ENCODE peak calls at places on chromosomes 2 and 18, in eight cellular contexts. F is HCT116, D is SK-N-SH, O is neural progenitor cell, I is OCI-LY7, W is MM.1S, B is GM23338, X is PC-3. E is an unnamed sample.

GRCh38 chr18:49368876-49369440 is 91.5 kb downstream of the DYM start:
- DNase-seq in F (no peak), D (no peak), O (peak; percentile 25), I (no peak), W (no peak), B (peak; percentile 30), X (no peak), E (no peak)

GRCh38 chr2:101696272-101697123 is 1.0 kb upstream of the MAP4K4 start:
- DNase-seq in F (no peak), D (no peak), O (no peak), I (no peak), W (no peak), B (peak; percentile 61), X (peak; percentile 51), E (peak; percentile 36)

GRCh38 chr2:85999131-85999831 is 106.4 kb downstream of the POLR1A start:
- DNase-seq in F (no peak), D (no peak), O (no peak), I (peak; percentile 62), W (peak; percentile 88), B (no peak), X (no peak), E (peak; percentile 33)

GRCh38 chr2:26017464-26018183 is 16.3 kb upstream of the RAB10 start:
- DNase-seq in F (no peak), D (no peak), O (no peak), I (no peak), W (no peak), B (no peak), X (no peak), E (no peak)

GRCh38 chr2:237749961-237750360 is 48.6 kb upstream of the RBM44 start:
- DNase-seq in F (no peak), D (no peak), O (no peak), I (no peak), W (no peak), B (no peak), X (no peak), E (no peak)

GRCh38 chr2:71948781-71949536 is 198.7 kb downstream of the CYP26B1 start:
- DNase-seq in F (no peak), D (no peak), O (no peak), I (no peak), W (no peak), B (no peak), X (no peak), E (no peak)

GRCh38 chr18:22465859-22466602 is 48.3 kb upstream of the CTAGE1 start:
- DNase-seq in F (peak; percentile 73), D (no peak), O (no peak), I (no peak), W (no peak), B (no peak), X (peak; percentile 94), E (peak; percentile 83)

GRCh38 chr18:10140928-10141327 is 227.1 kb downstream of the VAPA start:
- DNase-seq in F (no peak), D (no peak), O (no peak), I (no peak), W (peak; percentile 57), B (no peak), X (peak; percentile 79), E (peak; percentile 81)

GRCh38 chr2:69915050-69915945 is at the start of gene MXD1:
- DNase-seq in F (no peak), D (peak; percentile 56), O (peak; percentile 57), I (no peak), W (no peak), B (peak; percentile 58), X (peak; percentile 16), E (peak; percentile 48)

GRCh38 chr2:381181-381580 is 93.3 kb upstream of the ALKAL2 start:
- DNase-seq in F (no peak), D (no peak), O (no peak), I (no peak), W (no peak), B (no peak), X (peak; percentile 4), E (no peak)

GRCh38 chr2:72300147-72300684 is 152.6 kb upstream of the CYP26B1 start:
- DNase-seq in F (no peak), D (no peak), O (no peak), I (no peak), W (no peak), B (peak; percentile 2), X (no peak), E (no peak)

GRCh38 chr2:111523009-111523408 is 361.0 kb downstream of the ANAPC1 start:
- DNase-seq in F (no peak), D (peak; percentile 39), O (no peak), I (no peak), W (peak; percentile 5), B (no peak), X (no peak), E (no peak)

DNA sequence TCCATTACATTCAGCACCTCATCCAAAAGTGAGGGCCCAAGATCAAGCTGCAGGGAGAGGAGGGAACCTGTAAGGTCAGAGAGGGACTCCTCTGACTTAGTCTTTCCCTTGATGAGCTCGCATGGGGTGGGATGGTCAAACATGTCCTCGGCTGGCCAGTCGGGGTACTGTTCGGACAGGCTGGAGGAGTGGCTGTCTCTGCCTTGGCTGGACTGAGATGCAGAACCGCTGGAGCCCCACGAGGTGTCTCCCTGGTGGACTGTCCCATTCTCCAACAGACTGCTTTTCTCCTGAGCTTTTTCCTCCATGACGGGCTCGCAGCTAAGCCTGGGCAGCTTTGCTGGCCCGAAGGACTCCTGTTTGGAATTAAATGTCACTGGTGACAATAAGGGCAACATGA is 25.6 kb downstream of the CDC42EP3 start:
- DNase-seq in F (no peak), D (no peak), O (no peak), I (no peak), W (no peak), B (no peak), X (no peak), E (no peak)
- H3K4me1 ChIP-seq in F (no peaks in the 10 kb centered on the region), D (peaks cover 61% of the 10 kb centered on the region), O (no peaks in the 10 kb centered on the region), I (peaks cover 37% of the 10 kb centered on the region), W (peaks cover 33% of the 10 kb centered on the region), B (no peaks in the 10 kb centered on the region), X (peaks cover 22% of the 10 kb centered on the region), E (peaks cover 10% of the 10 kb centered on the region)

DNA sequence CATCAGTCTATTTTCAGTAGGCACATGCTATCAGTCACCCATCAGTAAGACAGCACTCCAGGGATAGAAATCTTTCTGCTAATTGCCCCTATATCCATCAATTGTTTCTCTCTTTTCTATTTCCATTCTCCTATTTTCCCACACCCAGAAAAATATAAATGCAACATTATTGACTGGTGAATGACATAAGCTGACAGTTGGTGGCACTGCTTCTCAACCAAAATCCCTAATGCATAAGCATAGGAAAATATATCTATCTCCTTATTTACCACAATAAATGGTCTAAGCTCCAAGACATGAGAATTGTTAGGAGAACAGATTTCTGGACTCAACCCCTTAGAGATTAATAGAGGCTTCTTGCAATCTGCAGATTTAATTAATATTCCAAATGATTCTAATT is 64.0 kb upstream of the REG3A start:
- DNase-seq in F (no peak), D (peak; percentile 26), O (no peak), I (no peak), W (no peak), B (no peak), X (no peak), E (no peak)
- TF ChIP-seq CTCF in F (no peak), D (no peak), O (peak; percentile 32), I (peak; percentile 38), W (peak; percentile 14), B (peak; percentile 27), X (no peak), E (peak; percentile 31)

DNA sequence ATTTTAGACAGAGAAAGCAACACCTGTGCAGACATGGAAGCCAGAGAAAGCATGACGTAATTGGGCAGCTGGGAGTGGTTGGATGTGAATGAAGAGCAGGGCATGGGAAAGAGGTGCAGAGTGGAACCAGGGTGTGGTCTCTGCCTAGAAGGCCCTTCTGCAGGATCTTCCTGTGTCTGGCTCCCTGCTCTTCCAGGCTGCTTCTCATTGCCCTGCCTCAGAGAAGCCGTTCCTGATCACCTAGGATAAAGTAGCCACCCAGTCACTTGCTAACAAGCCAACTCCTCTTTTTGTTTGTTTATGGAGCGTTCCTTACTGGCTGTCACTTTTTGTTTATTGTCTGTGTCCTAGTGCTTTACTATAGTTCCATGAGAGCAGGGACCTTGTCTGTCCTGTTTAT is 28.5 kb downstream of the GALNT1 start:
- DNase-seq in F (no peak), D (no peak), O (no peak), I (no peak), W (no peak), B (peak; percentile 34), X (no peak), E (no peak)
- TF ChIP-seq EZH2phosphoT487 in F (no peak), D (no peak), O (no peak), I (no peak), W (no peak), B (no peak), X (no peak), E (no peak)

DNA sequence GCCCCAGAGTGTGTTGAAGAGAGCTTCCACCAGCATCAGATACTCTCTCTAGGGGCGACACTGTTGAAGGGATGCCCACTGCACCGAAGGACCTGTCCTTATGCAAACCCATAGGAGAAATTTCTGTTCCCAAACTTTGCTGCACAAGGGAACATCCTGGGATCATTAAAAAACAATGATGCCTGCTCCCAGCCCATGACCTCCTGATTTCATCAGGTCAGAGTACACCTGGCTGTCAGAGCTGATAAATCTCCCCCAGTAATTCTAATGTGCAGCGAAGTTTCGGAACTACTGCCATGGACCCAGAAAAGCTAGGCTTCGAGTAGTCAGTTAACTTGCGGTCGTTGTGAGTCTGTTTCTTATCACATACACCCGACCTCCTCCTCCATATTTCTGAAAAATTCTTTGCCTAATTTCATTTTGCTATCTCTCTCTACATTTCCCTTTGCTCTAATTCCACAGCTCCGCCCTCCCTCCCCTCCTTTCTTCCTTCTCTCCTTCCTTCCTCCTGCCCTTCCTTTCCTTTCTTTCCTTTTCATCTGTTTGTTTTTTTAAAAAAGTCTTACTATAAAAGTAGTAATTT is 18.8 kb downstream of the FAM124B start:
- DNase-seq in F (no peak), D (no peak), O (no peak), I (no peak), W (no peak), B (no peak), X (no peak), E (no peak)
- H3K4me1 ChIP-seq in F (no peaks in the 10 kb centered on the region), D (peaks cover 8% of the 10 kb centered on the region), O (no peaks in the 10 kb centered on the region), I (no peaks in the 10 kb centered on the region), W (no peaks in the 10 kb centered on the region), B (peaks cover 9% of the 10 kb centered on the region), X (peaks cover 10% of the 10 kb centered on the region), E (no peaks in the 10 kb centered on the region)

GRCh38 chr2:68776124-68776523 is 41.5 kb downstream of the ARHGAP25 start:
- DNase-seq in F (no peak), D (no peak), O (no peak), I (peak; percentile 58), W (peak; percentile 35), B (no peak), X (no peak), E (no peak)
- TF ChIP-seq CTCF in F (no peak), D (no peak), O (no peak), I (peak; percentile 66), W (peak; percentile 55), B (no peak), X (no peak), E (no peak)

DNA sequence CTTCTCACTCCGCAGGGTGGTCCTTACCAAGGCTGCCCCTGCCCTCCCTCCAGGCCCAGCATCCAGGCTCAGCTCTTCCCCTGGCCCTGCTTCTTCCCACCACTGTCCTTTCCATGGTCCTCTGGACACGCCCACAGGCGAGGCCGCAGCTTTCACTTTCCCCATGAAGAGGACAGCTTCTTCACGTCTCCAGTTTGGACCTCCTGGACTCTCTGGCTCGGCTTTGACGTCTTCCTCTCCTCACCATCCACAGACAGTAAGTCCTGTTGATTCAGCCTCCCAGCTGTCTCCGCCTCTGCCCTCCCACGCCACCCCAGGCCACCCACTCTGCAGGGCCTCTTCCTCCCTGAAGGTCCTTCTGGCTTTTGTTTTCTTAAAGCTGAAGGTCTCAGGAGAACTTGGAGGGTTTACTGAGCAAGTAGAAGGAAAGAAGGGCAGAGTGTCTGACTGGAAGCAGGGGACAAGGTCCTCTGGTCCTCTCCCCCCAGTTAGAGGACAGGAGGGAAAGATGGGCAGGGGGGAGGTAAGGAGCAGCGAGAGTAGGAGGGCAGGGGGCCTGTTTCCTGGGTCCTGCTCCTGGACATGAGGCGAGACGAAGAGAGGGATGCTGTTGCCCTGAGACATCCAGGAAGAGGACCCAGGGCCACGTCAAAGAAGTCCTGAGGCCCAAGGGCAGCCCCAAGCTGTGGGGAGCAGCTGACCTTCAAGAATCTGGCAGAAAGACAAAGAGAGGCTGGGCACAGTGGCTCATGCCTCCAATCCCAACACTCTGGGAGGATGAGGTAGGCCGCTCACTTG is 24.7 kb upstream of the NMUR1 start:
- DNase-seq in F (no peak), D (no peak), O (no peak), I (no peak), W (no peak), B (no peak), X (no peak), E (peak; percentile 41)
- TF ChIP-seq EZH2phosphoT487 in F (no peak), D (no peak), O (no peak), I (no peak), W (no peak), B (no peak), X (no peak), E (no peak)